ENCODE peak calls at places on chromosomes 13 and 19, in eight cellular contexts. A is HAP-1, P is H1, W is IMR-90, O is breast epithelium, V is MM.1S, M is mesenchymal stem cell, Y is K562. D is an unnamed sample. For H3K36me3 and H3K27me3, the result is how much of the 10 kb centered on the place peaks cover.

GRCh38 chr13:29301027-29301426 is 294.5 kb downstream of the SLC7A1 start:
- DNase-seq in A (no peak), P (peak), W (no peak), O (no peak), V (no peak), M (no peak), Y (no peak), D (peak)

GRCh38 chr19:1468274-1469199 is 10.5 kb downstream of the C19orf25 start:
- DNase-seq in A (no peak), P (peak), W (peak), O (no peak), V (no peak), M (no peak), Y (no peak), D (peak)

GRCh38 chr19:10270180-10270615 is 722 bp upstream of the ICAM1 start:
- DNase-seq in A (no peak), P (peak), W (no peak), O (no peak), V (peak), M (peak), Y (peak), D (peak)

GRCh38 chr13:71866173-71867091 is 572 bp downstream of the DACH1 start:
- DNase-seq in A (peak), P (peak), W (no peak), O (no peak), V (peak), M (peak), Y (no peak), D (peak)

GRCh38 chr13:44474122-44474910 is 100.7 kb downstream of the SERP2 start:
- DNase-seq in A (peak), P (no peak), W (peak), O (no peak), V (no peak), M (peak), Y (no peak), D (no peak)

GRCh38 chr13:20636079-20636478 is 67.4 kb upstream of the IL17D start:
- DNase-seq in A (no peak), P (no peak), W (no peak), O (no peak), V (no peak), M (no peak), Y (no peak), D (no peak)

GRCh38 chr19:41595258-41595889 is 19.4 kb downstream of the CEACAM21 start:
- DNase-seq in A (peak), P (peak), W (peak), O (no peak), V (peak), M (peak), Y (peak), D (peak)

GRCh38 chr19:547117-547516 is 3.3 kb downstream of the GZMM start:
- DNase-seq in A (no peak), P (no peak), W (no peak), O (no peak), V (no peak), M (no peak), Y (no peak), D (no peak)

GRCh38 chr19:1827566-1828278 is 15.6 kb upstream of the ATP8B3 start:
- DNase-seq in A (no peak), P (no peak), W (no peak), O (no peak), V (no peak), M (no peak), Y (no peak), D (peak)

GRCh38 chr19:38850976-38851621 is 1.3 kb upstream of the HNRNPL start:
- DNase-seq in A (no peak), P (peak), W (no peak), O (no peak), V (no peak), M (no peak), Y (peak), D (peak)

GRCh38 chr19:19033176-19033425 is 216 bp downstream of the SUGP2 start:
- DNase-seq in A (no peak), P (no peak), W (no peak), O (no peak), V (no peak), M (no peak), Y (no peak), D (no peak)

GRCh38 chr13:33251131-33251629 is 34.4 kb downstream of the STARD13 start:
- DNase-seq in A (no peak), P (no peak), W (peak), O (no peak), V (peak), M (peak), Y (no peak), D (no peak)

GRCh38 chr13:98279473-98280175 is 102.6 kb upstream of the RNF113B start:
- DNase-seq in A (no peak), P (no peak), W (no peak), O (no peak), V (no peak), M (no peak), Y (no peak), D (peak)

GRCh38 chr13:29594310-29594709 is 1.2 kb downstream of the SLC7A1 start:
- DNase-seq in A (peak), P (no peak), W (peak), O (peak), V (peak), M (peak), Y (peak), D (peak)

GRCh38 chr19:13985771-13986347 is 20.3 kb downstream of the RFX1 start:
- DNase-seq in A (no peak), P (no peak), W (no peak), O (no peak), V (peak), M (no peak), Y (no peak), D (peak)

GRCh38 chr13:39811051-39811450 is 155.6 kb downstream of the COG6 start:
- DNase-seq in A (no peak), P (no peak), W (no peak), O (no peak), V (no peak), M (no peak), Y (no peak), D (no peak)

GRCh38 chr19:1295169-1296012 is 9.7 kb downstream of the EFNA2 start:
- DNase-seq in A (no peak), P (peak), W (no peak), O (no peak), V (no peak), M (peak), Y (peak), D (peak)

GRCh38 chr19:2507109-2507508 is 31.2 kb downstream of the GADD45B start:
- DNase-seq in A (peak), P (no peak), W (peak), O (peak), V (no peak), M (peak), Y (peak), D (peak)

GRCh38 chr19:4134351-4134750 is 10.4 kb upstream of the MAP2K2 start:
- DNase-seq in A (no peak), P (no peak), W (no peak), O (no peak), V (no peak), M (no peak), Y (no peak), D (peak)

GRCh38 chr19:33564836-33565338 is 43.3 kb upstream of the PEPD start:
- DNase-seq in A (no peak), P (no peak), W (no peak), O (no peak), V (no peak), M (no peak), Y (no peak), D (no peak)

GRCh38 chr13:103531278-103531677 is 465.1 kb upstream of the SLC10A2 start:
- DNase-seq in A (no peak), P (no peak), W (no peak), O (no peak), V (no peak), M (no peak), Y (no peak), D (no peak)

GRCh38 chr13:40318366-40318765 is 348.1 kb downstream of the FOXO1 start:
- DNase-seq in A (peak), P (no peak), W (no peak), O (peak), V (no peak), M (no peak), Y (no peak), D (peak)

GRCh38 chr13:45341799-45342584 is 1.0 kb upstream of the TPT1 start:
- DNase-seq in A (no peak), P (no peak), W (no peak), O (peak), V (no peak), M (peak), Y (no peak), D (no peak)

GRCh38 chr13:21326155-21327030 is 132.7 kb downstream of the ZDHHC20 start:
- DNase-seq in A (no peak), P (peak), W (peak), O (no peak), V (no peak), M (peak), Y (no peak), D (peak)

GRCh38 chr19:6109947-6110346 is 353 bp downstream of the RFX2 start:
- DNase-seq in A (no peak), P (no peak), W (no peak), O (no peak), V (no peak), M (no peak), Y (no peak), D (no peak)

GRCh38 chr13:25353344-25353743 is 18.4 kb upstream of the ATP8A2 start:
- DNase-seq in A (no peak), P (no peak), W (no peak), O (no peak), V (no peak), M (no peak), Y (no peak), D (no peak)

GRCh38 chr13:110432522-110432921 is 125.4 kb downstream of the COL4A2 start:
- DNase-seq in A (no peak), P (no peak), W (no peak), O (no peak), V (no peak), M (no peak), Y (no peak), D (no peak)

GRCh38 chr19:2302319-2303208 is 5.4 kb downstream of the LINGO3 start:
- DNase-seq in A (no peak), P (peak), W (peak), O (no peak), V (no peak), M (peak), Y (peak), D (peak)

GRCh38 chr19:3942790-3943409 is 10.0 kb downstream of the NMRK2 start:
- DNase-seq in A (no peak), P (no peak), W (no peak), O (no peak), V (no peak), M (no peak), Y (no peak), D (no peak)

GRCh38 chr13:40470665-40471064 is 195.8 kb downstream of the FOXO1 start:
- DNase-seq in A (no peak), P (no peak), W (no peak), O (no peak), V (no peak), M (no peak), Y (no peak), D (no peak)

GRCh38 chr19:1355974-1356865 is 27.5 kb upstream of the NDUFS7 start:
- DNase-seq in A (no peak), P (no peak), W (peak), O (no peak), V (no peak), M (peak), Y (no peak), D (no peak)

GRCh38 chr19:15591796-15592195 is 23.2 kb upstream of the CYP4F8 start:
- DNase-seq in A (no peak), P (no peak), W (no peak), O (no peak), V (no peak), M (no peak), Y (no peak), D (no peak)

GRCh38 chr13:109156181-109156935 is 526.9 kb downstream of the MYO16 start:
- DNase-seq in A (no peak), P (no peak), W (peak), O (no peak), V (no peak), M (peak), Y (no peak), D (no peak)
- H3K4me3 ChIP-seq in A (no peak), P (no peak), W (no peak), O (no peak), V (no peak), M (no peak), Y (no peak), D (no peak)

DNA sequence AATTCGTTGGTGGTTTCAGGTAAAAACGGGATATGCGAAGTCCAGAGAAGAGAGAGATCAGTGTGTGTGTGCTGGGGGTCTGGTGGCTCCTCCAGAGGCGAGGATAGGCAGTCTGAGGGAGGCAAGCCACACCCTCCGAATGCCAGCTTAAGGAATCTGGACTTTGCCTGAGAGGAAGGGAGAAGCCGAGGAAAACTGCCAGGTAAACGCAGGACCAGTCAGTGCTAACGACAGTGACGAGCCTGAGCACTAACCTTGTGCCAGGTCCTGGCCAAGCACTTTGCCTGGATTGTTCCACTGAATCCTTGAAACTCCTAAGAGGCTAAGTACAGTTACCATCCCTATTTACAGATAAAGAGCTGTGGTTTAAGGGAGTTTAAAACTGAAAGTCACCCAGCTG is 15.3 kb downstream of the SMG9 start:
- DNase-seq in A (no peak), P (no peak), W (no peak), O (no peak), V (no peak), M (no peak), Y (no peak), D (no peak)
- H3K36me3 ChIP-seq in A (half or more), P (under half), W (under half), O (under half), V (under half), M (half or more), Y (half or more), D (under half)

GRCh38 chr13:113761136-113761535 is 2.1 kb downstream of the TMEM255B start:
- DNase-seq in A (no peak), P (no peak), W (no peak), O (no peak), V (no peak), M (no peak), Y (no peak), D (no peak)

GRCh38 chr13:113756441-113757097 is 2.5 kb upstream of the TMEM255B start:
- DNase-seq in A (no peak), P (no peak), W (peak), O (no peak), V (no peak), M (peak), Y (no peak), D (no peak)

GRCh38 chr13:113762075-113762474 is 3.0 kb downstream of the TMEM255B start:
- DNase-seq in A (no peak), P (no peak), W (no peak), O (no peak), V (no peak), M (no peak), Y (no peak), D (no peak)

GRCh38 chr13:113759525-113760137 is 605 bp downstream of the TMEM255B start:
- DNase-seq in A (no peak), P (no peak), W (peak), O (no peak), V (no peak), M (peak), Y (no peak), D (peak)

GRCh38 chr13:113758651-113759524 is at the start of gene TMEM255B:
- DNase-seq in A (peak), P (peak), W (peak), O (peak), V (peak), M (peak), Y (peak), D (peak)
- H3K27me3 ChIP-seq in A (under half), P (under half), W (half or more), O (under half), V (under half), M (under half), Y (half or more), D (under half)

DNA sequence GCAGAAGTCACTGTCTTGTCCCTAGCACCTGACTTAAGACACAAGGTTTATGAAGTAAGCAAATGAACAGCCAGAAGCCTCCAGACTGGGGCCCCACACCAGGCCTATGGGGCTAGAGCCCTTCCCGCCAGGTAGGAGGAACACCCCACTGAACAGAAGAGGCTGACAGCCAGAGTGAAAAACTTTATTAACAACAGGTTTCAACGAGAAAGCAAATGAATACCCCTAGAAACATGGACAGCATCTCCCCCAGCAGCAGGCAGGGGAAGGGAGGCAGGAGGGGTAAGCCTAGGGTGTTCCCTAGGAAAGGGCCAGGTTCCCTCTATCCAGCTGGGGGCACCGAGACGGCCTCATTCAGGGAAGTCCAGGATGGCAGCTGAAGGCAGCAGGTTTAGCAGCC is 1.3 kb downstream of the WDR83 start:
- DNase-seq in A (no peak), P (no peak), W (no peak), O (no peak), V (no peak), M (no peak), Y (no peak), D (no peak)
- H3K4me3 ChIP-seq in A (no peak), P (peak), W (no peak), O (peak), V (no peak), M (no peak), Y (peak), D (no peak)

GRCh38 chr19:17158584-17158983 is 56.6 kb upstream of the USE1 start:
- DNase-seq in A (no peak), P (no peak), W (no peak), O (no peak), V (no peak), M (no peak), Y (no peak), D (no peak)

GRCh38 chr19:17155251-17155650 is 59.9 kb upstream of the USE1 start:
- DNase-seq in A (no peak), P (no peak), W (no peak), O (no peak), V (no peak), M (no peak), Y (no peak), D (no peak)

GRCh38 chr19:17159466-17160393 is 55.4 kb upstream of the USE1 start:
- DNase-seq in A (no peak), P (peak), W (peak), O (no peak), V (no peak), M (no peak), Y (no peak), D (peak)

GRCh38 chr19:17156296-17156946 is 58.7 kb upstream of the USE1 start:
- DNase-seq in A (no peak), P (no peak), W (no peak), O (no peak), V (no peak), M (no peak), Y (no peak), D (no peak)

DNA sequence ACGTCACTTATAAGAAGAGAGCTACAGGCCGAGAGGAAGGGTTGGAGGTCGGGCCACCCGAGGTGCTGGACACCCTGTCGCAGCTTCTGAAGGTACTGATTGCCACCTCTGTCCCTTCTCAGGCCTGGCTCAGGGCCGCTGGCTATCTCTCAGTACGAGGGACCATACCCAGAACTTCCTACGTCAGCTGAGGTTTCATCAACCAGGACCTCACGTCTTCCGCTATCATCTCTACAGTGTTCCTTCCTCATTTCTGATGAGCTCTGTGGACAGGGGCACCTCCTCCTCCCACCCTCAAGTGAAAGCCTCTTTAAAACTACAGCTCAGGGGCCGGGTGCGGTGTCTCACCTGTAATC is 58.2 kb upstream of the USE1 start:
- DNase-seq in A (no peak), P (no peak), W (no peak), O (no peak), V (no peak), M (no peak), Y (no peak), D (no peak)
- H3K36me3 ChIP-seq in A (under half), P (under half), W (half or more), O (under half), V (under half), M (half or more), Y (half or more), D (under half)

DNA sequence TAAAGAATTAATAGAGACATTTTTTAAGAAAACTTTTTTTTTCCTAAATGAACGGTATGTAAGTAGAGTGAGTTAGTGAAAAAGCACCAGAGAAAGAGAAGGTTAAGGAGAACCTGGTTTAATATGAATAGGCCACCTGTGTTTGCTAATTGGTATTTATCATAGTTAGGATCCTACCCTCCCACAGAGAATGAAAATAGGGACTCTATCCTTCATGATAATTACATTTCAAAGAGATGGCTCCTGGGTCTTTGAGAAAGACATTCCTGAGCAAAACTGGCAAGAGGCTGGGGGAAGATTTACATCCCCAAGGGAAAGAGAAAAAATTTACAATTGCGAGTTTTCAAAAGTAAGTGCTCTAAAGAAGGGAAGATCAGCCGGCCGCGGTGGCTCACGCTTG is 1284.5 kb downstream of the SLITRK1 start:
- DNase-seq in A (peak), P (no peak), W (no peak), O (no peak), V (no peak), M (no peak), Y (no peak), D (peak)
- H3K27me3 ChIP-seq in A (under half), P (under half), W (under half), O (under half), V (under half), M (under half), Y (under half), D (half or more)

D was measured in H7.